ENCODE peak calls at places on chromosomes 11 and 22, in four cellular contexts. L is stomach, V is transverse colon, Z is HepG2. O is an unnamed sample.

GRCh38 chr11:61691378-61692156 is 11.4 kb downstream of the DAGLA start:
- DNase-seq in L (no peak), V (no peak), Z (no peak), O (no peak)

GRCh38 chr11:101748572-101748971 is 164.8 kb upstream of the TRPC6 start:
- DNase-seq in L (no peak), V (no peak), Z (no peak), O (no peak)

GRCh38 chr11:47443817-47444216 is 5.1 kb downstream of the RAPSN start:
- DNase-seq in L (no peak), V (no peak), Z (no peak), O (no peak)

GRCh38 chr11:45713573-45713972 is 48.2 kb upstream of the CHST1 start:
- DNase-seq in L (no peak), V (no peak), Z (no peak), O (no peak)

GRCh38 chr11:133896642-133897330 is 51.5 kb upstream of the SPATA19 start:
- DNase-seq in L (peak), V (no peak), Z (no peak), O (no peak)

GRCh38 chr11:48063424-48063978 is 83.1 kb downstream of the PTPRJ start:
- DNase-seq in L (no peak), V (no peak), Z (no peak), O (peak)

GRCh38 chr11:129279326-129280026 is 87.4 kb upstream of the ARHGAP32 start:
- DNase-seq in L (peak), V (peak), Z (peak), O (peak)

GRCh38 chr22:43014062-43014875 is 680 bp downstream of the PACSIN2 start:
- DNase-seq in L (peak), V (peak), Z (peak), O (peak)

GRCh38 chr11:124041254-124041653 is at the start of gene OR10G7:
- DNase-seq in L (no peak), V (no peak), Z (no peak), O (no peak)

DNA sequence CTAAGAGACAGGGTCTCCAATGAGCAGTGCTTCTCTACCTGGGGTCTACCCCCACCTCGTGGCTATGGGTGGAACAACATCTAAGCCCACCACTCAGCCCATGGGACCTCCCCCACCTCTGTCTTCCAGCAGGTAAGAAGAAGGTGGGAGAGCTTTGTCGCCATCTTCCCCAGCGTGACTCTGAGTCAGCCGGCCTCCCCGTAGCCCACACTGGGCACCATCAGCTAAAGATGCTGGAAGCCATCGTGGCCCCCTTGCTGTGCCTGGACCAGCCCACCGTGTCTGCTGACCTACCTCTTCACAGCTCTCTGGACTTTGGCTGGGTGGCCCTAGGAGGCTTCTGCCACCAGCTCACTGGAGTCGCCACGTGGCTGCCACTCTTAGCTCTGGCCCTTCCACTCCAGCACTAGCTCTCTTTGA is 954 bp downstream of the C11orf86 start:
- DNase-seq in L (no peak), V (no peak), Z (peak), O (no peak)
- H3K4me3 ChIP-seq in L (no peak), V (no peak), Z (no peak), O (no peak)

DNA sequence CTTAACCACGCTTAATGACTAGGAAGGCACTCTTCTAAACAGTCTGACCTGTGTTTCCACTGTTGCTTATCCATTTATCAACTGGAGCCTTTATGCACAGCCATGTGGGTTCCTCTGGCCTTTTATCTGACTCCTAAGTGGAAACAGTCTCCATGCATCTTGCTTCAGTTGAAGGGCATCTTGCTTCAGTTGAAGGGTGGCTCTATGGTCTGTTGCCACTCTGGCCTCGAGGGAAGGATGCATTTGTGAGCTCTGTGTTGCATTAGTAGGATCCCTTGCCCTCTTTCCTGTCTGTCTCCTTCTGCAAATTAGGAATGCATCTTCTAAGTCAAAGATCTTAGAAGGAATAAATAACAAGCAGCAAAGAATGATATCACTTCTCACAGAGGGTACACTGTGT is 25.8 kb upstream of the C11orf96 start:
- DNase-seq in L (no peak), V (no peak), Z (no peak), O (no peak)
- TF ChIP-seq EP300 in L (no peak), V (no peak), Z (no peak), O (no peak)

DNA sequence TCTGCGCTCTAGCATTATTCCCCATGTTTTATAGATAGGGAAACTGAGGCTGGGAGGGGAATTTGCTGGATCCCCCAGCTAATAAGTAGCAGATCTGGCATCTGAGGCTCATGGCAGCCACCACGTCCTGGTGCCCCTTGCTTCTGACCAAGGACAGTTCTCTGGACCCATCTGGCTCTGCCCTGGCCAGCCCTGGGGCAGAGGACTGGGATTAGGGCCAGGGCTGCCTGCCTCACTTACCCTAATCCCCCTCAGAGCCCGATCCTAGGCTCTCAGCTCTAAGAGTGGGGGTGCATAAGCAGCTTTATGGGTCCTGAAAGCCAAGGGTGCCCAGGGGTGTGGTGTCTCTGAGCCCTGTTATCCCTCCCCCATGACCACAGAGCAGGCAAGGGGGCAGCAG is at the start of gene CABP4:
- DNase-seq in L (no peak), V (no peak), Z (no peak), O (no peak)
- H3K4me3 ChIP-seq in L (no peak), V (no peak), Z (no peak), O (no peak)

DNA sequence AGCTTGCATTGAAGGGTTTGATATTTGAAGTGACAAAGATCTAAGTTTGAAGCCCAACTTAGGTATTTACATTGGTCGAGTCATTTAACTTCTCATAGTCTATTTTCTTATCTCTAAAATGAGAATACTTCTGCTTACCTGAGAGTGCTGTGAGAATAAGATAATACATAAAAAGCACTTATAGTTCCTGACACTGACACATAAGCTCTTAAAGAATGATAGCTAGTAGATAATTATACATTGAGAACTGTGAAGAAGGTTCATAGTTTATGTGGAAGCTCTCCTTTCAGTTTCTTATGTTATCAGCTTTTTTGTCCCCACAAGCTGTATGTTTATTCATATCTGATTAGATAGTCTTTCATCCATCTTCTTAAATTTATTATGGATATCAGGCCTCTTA is 4.8 kb downstream of the PPME1 start:
- DNase-seq in L (no peak), V (no peak), Z (no peak), O (no peak)
- TF ChIP-seq EP300 in L (no peak), V (no peak), Z (no peak), O (no peak)

DNA sequence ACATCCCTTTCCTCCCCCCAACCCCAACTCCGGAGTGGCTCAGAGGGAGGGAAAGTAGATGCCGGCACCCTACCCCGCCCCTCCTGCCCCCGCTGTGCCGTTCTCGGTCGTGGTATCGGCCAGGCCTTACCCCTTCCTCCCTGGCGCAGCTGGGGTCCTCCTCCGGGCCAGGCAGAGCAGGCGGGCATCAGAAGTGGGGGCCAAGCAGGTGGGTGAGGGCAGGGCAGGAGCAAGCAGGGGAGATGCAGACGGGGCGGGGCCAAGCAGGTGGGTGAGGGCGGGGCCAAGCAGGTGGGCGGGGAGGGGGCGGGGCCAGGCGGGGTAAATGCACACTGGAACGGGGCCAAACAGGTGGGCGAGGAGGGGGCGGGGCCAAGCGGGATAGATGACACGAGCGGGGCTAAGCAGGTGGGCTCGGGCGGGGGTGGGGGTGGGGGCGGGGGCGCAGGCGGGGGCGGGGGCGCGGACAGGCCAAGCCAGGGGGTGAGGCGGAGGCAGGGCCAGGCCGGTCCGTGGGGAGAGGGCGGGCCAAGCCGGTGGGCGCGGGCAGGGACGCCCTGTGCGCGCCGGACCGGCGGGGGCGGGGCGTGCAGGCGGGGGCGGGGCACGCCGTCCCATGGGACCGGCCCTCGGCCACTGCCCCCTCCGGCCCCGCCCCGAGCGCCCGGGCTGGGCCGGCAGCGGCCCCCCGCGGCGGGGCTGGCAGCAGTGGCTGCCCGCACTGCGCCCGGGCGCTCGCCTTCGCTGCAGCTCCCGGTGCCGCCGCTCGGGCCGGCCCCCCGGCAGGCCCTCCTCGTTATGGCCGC is at the start of the genes KCNQ1 and TRPM5:
- DNase-seq in L (peak), V (peak), Z (no peak), O (no peak)
- H3K4me3 ChIP-seq in L (peak), V (peak), Z (no peak), O (peak)